ENCODE peak calls at places on chromosomes 1 and 21, in seven cellular contexts. R is PC-3, N is adrenal gland, W is lung, F is ascending aorta, Z is brain microvascular endothelial cell, T is PC-9. D is an unnamed sample.

GRCh38 chr1:213619026-213619425 is 368.7 kb upstream of the PROX1 start:
- DNase-seq in R (no peak), W (no peak), N (no peak), Z (no peak), F (no peak), T (no peak), D (no peak)

GRCh38 chr1:106254748-106255147 is 801.7 kb upstream of the PRMT6 start:
- DNase-seq in W (no peak), N (no peak), T (no peak), F (no peak), Z (no peak), R (peak; percentile 64), D (peak; percentile 59)

GRCh38 chr1:16163882-16164820 is 8.3 kb upstream of the EPHA2 start:
- DNase-seq in Z (peak; percentile 98), N (peak; percentile 76), W (no peak), R (peak; percentile 94), F (no peak), T (peak; percentile 70), D (peak; percentile 94)

GRCh38 chr1:200153277-200154055 is 126.0 kb downstream of the NR5A2 start:
- DNase-seq in Z (no peak), R (no peak), N (no peak), T (no peak), F (no peak), W (no peak), D (peak; percentile 3)

GRCh38 chr1:53376742-53377437 is 49.0 kb upstream of the LRP8 start:
- DNase-seq in R (no peak), W (no peak), F (peak; percentile 50), N (peak; percentile 2), Z (no peak), T (no peak), D (no peak)

GRCh38 chr1:200992382-200993101 is 31.0 kb downstream of the KIF21B start:
- DNase-seq in N (no peak), W (no peak), R (no peak), T (no peak), Z (no peak), F (no peak), D (no peak)

GRCh38 chr1:109876617-109877319 is 33.9 kb upstream of the CSF1 start:
- DNase-seq in F (no peak), Z (peak; percentile 24), T (peak; percentile 17), R (no peak), N (peak; percentile 45), W (no peak), D (no peak)

GRCh38 chr1:109444376-109444775 is 18.1 kb upstream of the PSMA5 start:
- DNase-seq in W (no peak), R (no peak), N (no peak), T (no peak), Z (no peak), F (no peak), D (no peak)

GRCh38 chr1:111283838-111284237 is 6.8 kb upstream of the CHIA start:
- DNase-seq in N (no peak), R (no peak), Z (no peak), F (no peak), W (no peak), T (no peak), D (no peak)

GRCh38 chr21:29812947-29813346 is 126.8 kb downstream of the GRIK1 start:
- DNase-seq in W (no peak), Z (no peak), F (no peak), T (no peak), N (no peak), R (no peak), D (no peak)

GRCh38 chr21:45330075-45330781 is 42.5 kb upstream of the POFUT2 start:
- DNase-seq in W (peak; percentile 88), N (no peak), R (peak; percentile 86), T (peak; percentile 67), F (no peak), Z (peak; percentile 74), D (peak; percentile 61)

GRCh38 chr1:110069302-110070281 is 880 bp downstream of the ALX3 start:
- DNase-seq in N (no peak), W (no peak), Z (no peak), F (no peak), R (no peak), T (no peak), D (no peak)

GRCh38 chr1:95084317-95085176 is 11.8 kb upstream of the ALG14 start:
- DNase-seq in N (no peak), R (peak; percentile 77), W (no peak), F (no peak), T (no peak), Z (peak; percentile 14), D (no peak)

GRCh38 chr1:203592156-203592555 is 34.5 kb upstream of the ATP2B4 start:
- DNase-seq in N (no peak), R (no peak), F (no peak), T (no peak), W (no peak), Z (no peak), D (no peak)

GRCh38 chr1:15410223-15410883 is 665 bp downstream of the EFHD2 start:
- DNase-seq in W (no peak), R (no peak), T (no peak), Z (no peak), N (no peak), F (no peak), D (no peak)

GRCh38 chr1:206907304-206907991 is 10.2 kb downstream of the IL24 start:
- DNase-seq in N (peak; percentile 61), T (no peak), W (no peak), R (no peak), F (peak; percentile 58), Z (no peak), D (no peak)

GRCh38 chr21:45322960-45323461 is 35.3 kb upstream of the POFUT2 start:
- DNase-seq in W (no peak), Z (no peak), N (no peak), F (peak; percentile 90), T (no peak), R (no peak), D (no peak)

GRCh38 chr1:194133152-194133551 is 946.7 kb upstream of the B3GALT2 start:
- DNase-seq in F (no peak), W (no peak), T (no peak), R (no peak), N (no peak), Z (no peak), D (no peak)

GRCh38 chr1:39167632-39168209 is 36.8 kb upstream of the MACF1 start:
- DNase-seq in R (no peak), F (no peak), W (peak; percentile 58), N (no peak), T (peak; percentile 49), Z (no peak), D (no peak)

GRCh38 chr1:90959352-90960206 is 62.3 kb downstream of the ZNF644 start:
- DNase-seq in W (no peak), T (no peak), Z (no peak), N (no peak), R (peak; percentile 51), F (no peak), D (peak; percentile 47)

GRCh38 chr21:45644041-45644906 is 749 bp downstream of the PCBP3 start:
- DNase-seq in T (no peak), F (no peak), R (peak; percentile 15), N (no peak), Z (no peak), W (no peak), D (no peak)

GRCh38 chr1:77227383-77227782 is 8.2 kb upstream of the PIGK start:
- DNase-seq in Z (no peak), F (no peak), R (no peak), N (no peak), W (no peak), T (no peak), D (no peak)

GRCh38 chr1:183841550-183841949 is 36.6 kb downstream of the RGL1 start:
- DNase-seq in W (no peak), Z (no peak), R (peak; percentile 41), N (no peak), F (no peak), T (no peak), D (peak; percentile 60)

GRCh38 chr1:12040457-12041051 is 21.3 kb downstream of the MIIP start:
- DNase-seq in R (peak; percentile 97), T (peak; percentile 63), N (no peak), Z (peak; percentile 36), F (no peak), W (peak; percentile 46), D (peak; percentile 21)

GRCh38 chr1:243595527-243596206 is 254.4 kb downstream of the AKT3 start:
- DNase-seq in R (peak; percentile 71), W (no peak), Z (peak; percentile 87), F (no peak), T (no peak), N (no peak), D (peak; percentile 84)

GRCh38 chr1:27145934-27146354 is 9.0 kb downstream of the SLC9A1 start:
- DNase-seq in F (peak; percentile 79), T (peak; percentile 62), R (peak; percentile 85), N (peak; percentile 92), W (no peak), Z (peak; percentile 90), D (peak; percentile 78)

GRCh38 chr1:225763815-225764548 is 13.6 kb upstream of the SRP9 start:
- DNase-seq in R (no peak), N (peak; percentile 81), W (no peak), F (peak; percentile 78), Z (peak; percentile 40), T (no peak), D (no peak)

GRCh38 chr21:32018381-32018780 is 145.6 kb downstream of the HUNK start:
- DNase-seq in W (no peak), R (no peak), T (no peak), N (no peak), Z (no peak), F (no peak), D (no peak)

GRCh38 chr1:228166170-228166936 is 749 bp downstream of the IBA57 start:
- DNase-seq in F (peak; percentile 85), R (peak; percentile 89), W (peak; percentile 56), N (peak; percentile 95), Z (peak; percentile 61), T (peak; percentile 82), D (peak; percentile 33)
- TF ChIP-seq CTCF in F (peak; percentile 46), R (peak; percentile 62), W (no peak), N (peak; percentile 31), Z (peak; percentile 49), T (no peak), D (peak; percentile 49)

DNA sequence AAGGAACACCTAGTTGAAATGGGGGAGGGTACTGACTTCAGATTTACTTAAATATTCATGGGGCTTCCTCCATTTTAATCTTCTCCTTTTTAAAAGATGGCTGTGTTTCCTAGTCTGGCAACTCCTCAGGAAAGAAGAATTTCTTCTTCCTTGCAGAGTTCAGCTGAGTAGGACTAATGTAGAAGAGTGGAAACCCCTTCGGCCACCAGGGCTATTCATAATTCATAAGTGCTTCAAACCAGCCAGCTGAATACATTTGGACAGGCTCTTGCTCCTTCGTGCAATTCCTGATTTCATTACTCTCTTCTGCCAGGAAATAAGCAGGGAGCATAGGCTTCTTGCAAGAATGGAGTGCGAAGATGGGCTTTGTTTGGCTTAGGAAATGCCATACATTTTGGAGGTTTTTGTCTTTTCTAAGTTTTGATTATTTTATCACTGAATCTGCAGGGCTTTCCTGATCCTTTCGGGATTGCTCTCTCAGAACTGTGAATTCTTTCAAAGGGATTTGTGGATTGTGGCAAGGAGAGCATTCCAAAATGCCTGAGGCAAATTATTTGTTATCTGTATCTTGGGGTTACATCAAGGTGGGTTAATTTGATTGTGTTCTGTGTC is 179.5 kb upstream of the SGIP1 start:
- DNase-seq in N (no peak), Z (peak; percentile 48), W (no peak), F (no peak), R (no peak), T (peak; percentile 10), D (no peak)
- H3K27ac ChIP-seq in N (no peak overlapping the region), Z (no peak overlapping the region), W (no peak overlapping the region), F (no peak overlapping the region), R (no peak overlapping the region), T (no peak overlapping the region), D (no peak overlapping the region)

GRCh38 chr1:32817159-32817814 is at the start of the genes S100PBP and YARS1:
- DNase-seq in N (peak; percentile 100), R (peak; percentile 98), F (peak; percentile 100), W (peak; percentile 100), Z (peak; percentile 99), T (peak; percentile 99), D (peak; percentile 90)
- TF ChIP-seq CTCF in N (no peak), R (no peak), F (no peak), W (no peak), Z (no peak), T (no peak), D (no peak)

GRCh38 chr1:51654000-51654399 is 37.1 kb downstream of the OSBPL9 start:
- DNase-seq in Z (no peak), N (no peak), W (no peak), R (no peak), T (no peak), F (no peak), D (no peak)
- H3K27ac ChIP-seq in Z (no peak overlapping the region), N (no peak overlapping the region), W (no peak overlapping the region), R (no peak overlapping the region), T (no peak overlapping the region), F (no peak overlapping the region), D (no peak overlapping the region)